ENCODE peak calls at places on chromosomes 4 and X, in six cellular contexts. U is GM12878, D is SK-N-SH, B is K562, M is HCT116, K is H1. X is an unnamed sample.

GRCh38 chrX:67612231-67612630 is 68.4 kb downstream of the AR start:
- DNase-seq in U (no peak), M (no peak), K (no peak), B (no peak), D (no peak), X (no peak)

GRCh38 chrX:49163555-49164419 is 1.2 kb downstream of the MAGIX start:
- DNase-seq in M (peak), U (peak), K (peak), D (peak), B (peak), X (peak)

GRCh38 chr4:95181446-95182306 is 367.1 kb downstream of the UNC5C start:
- DNase-seq in M (no peak), K (no peak), U (no peak), B (peak), D (peak), X (no peak)

GRCh38 chr4:6917445-6918241 is 8.0 kb downstream of the TBC1D14 start:
- DNase-seq in D (peak), M (peak), K (no peak), U (no peak), B (peak), X (peak)

GRCh38 chr4:55736605-55737183 is 82.9 kb upstream of the EXOC1L start:
- DNase-seq in U (no peak), B (peak), K (no peak), M (peak), D (peak), X (peak)

GRCh38 chr4:2363056-2363719 is 55.3 kb downstream of the ZFYVE28 start:
- DNase-seq in U (no peak), K (no peak), B (no peak), D (no peak), M (no peak), X (peak)

GRCh38 chr4:17309567-17310268 is 202.2 kb downstream of the QDPR start:
- DNase-seq in M (no peak), B (no peak), U (no peak), K (no peak), D (no peak), X (no peak)

GRCh38 chr4:174534461-174534860 is 12.2 kb upstream of the HPGD start:
- DNase-seq in K (no peak), U (no peak), B (no peak), M (no peak), D (no peak), X (no peak)

GRCh38 chr4:126137782-126138170 is 823.0 kb downstream of the FAT4 start:
- DNase-seq in B (no peak), K (no peak), U (no peak), M (no peak), D (no peak), X (no peak)

GRCh38 chrX:40581333-40581910 is 652 bp downstream of the ATP6AP2 start:
- DNase-seq in M (no peak), B (no peak), D (no peak), U (no peak), K (no peak), X (no peak)

GRCh38 chr4:20217521-20217920 is 34.2 kb upstream of the SLIT2 start:
- DNase-seq in B (no peak), U (no peak), K (no peak), M (no peak), D (no peak), X (no peak)

GRCh38 chr4:164765096-164765495 is 11.2 kb downstream of the SMIM31 start:
- DNase-seq in K (no peak), B (no peak), U (no peak), M (no peak), D (no peak), X (no peak)

GRCh38 chr4:169164669-169165415 is 105.9 kb downstream of the SH3RF1 start:
- DNase-seq in D (no peak), U (no peak), K (no peak), B (no peak), M (no peak), X (no peak)

GRCh38 chr4:122652379-122652778 is 31.5 kb upstream of the IL21 start:
- DNase-seq in M (peak), D (peak), B (peak), U (no peak), K (no peak), X (peak)

GRCh38 chr4:107863416-107863815 is 38.7 kb downstream of the SGMS2 start:
- DNase-seq in K (no peak), D (no peak), M (no peak), U (no peak), B (no peak), X (no peak)

GRCh38 chrX:72101597-72102037 is 30.1 kb downstream of the RTL5 start:
- DNase-seq in M (no peak), K (no peak), U (no peak), D (no peak), B (no peak), X (no peak)

GRCh38 chrX:15241258-15241657 is 28.6 kb downstream of the ASB9 start:
- DNase-seq in B (no peak), K (no peak), U (no peak), M (no peak), D (no peak), X (no peak)

GRCh38 chrX:76428243-76429130 is 977 bp downstream of the MAGEE1 start:
- DNase-seq in K (no peak), B (no peak), M (no peak), D (peak), U (no peak), X (no peak)

GRCh38 chrX:121389976-121390709 is 342.7 kb downstream of the GLUD2 start:
- DNase-seq in U (no peak), K (no peak), D (no peak), B (no peak), M (peak), X (no peak)

GRCh38 chr4:19684079-19684478 is 567.6 kb upstream of the SLIT2 start:
- DNase-seq in B (no peak), D (no peak), M (no peak), K (no peak), U (no peak), X (no peak)

GRCh38 chr4:62408467-62408866 is 1208.3 kb downstream of the ADGRL3 start:
- DNase-seq in U (no peak), M (no peak), D (peak), K (no peak), B (no peak), X (peak)

GRCh38 chr4:151417766-151418376 is 8.9 kb downstream of the FHIP1A start:
- DNase-seq in B (no peak), D (no peak), M (no peak), U (no peak), K (no peak), X (no peak)

GRCh38 chr4:166165829-166166420 is 292.9 kb downstream of the TLL1 start:
- DNase-seq in M (peak), K (peak), B (peak), U (peak), D (peak), X (peak)

GRCh38 chrX:55908685-55909212 is 191.2 kb downstream of the RRAGB start:
- DNase-seq in D (no peak), M (no peak), K (no peak), B (peak), U (no peak), X (peak)

GRCh38 chr4:121448231-121448630 is 67.4 kb upstream of the QRFPR start:
- DNase-seq in B (no peak), K (no peak), M (peak), D (no peak), U (no peak), X (no peak)

GRCh38 chrX:154542723-154543424 is 3.8 kb downstream of the G6PD start:
- DNase-seq in M (no peak), K (no peak), D (no peak), U (no peak), B (no peak), X (no peak)

GRCh38 chr4:135365065-135365464 is 1163.5 kb upstream of the PABPC4L start:
- DNase-seq in M (no peak), D (no peak), B (no peak), U (no peak), K (no peak), X (no peak)

GRCh38 chr4:10582059-10582686 is 102.4 kb downstream of the CLNK start:
- DNase-seq in D (peak), B (peak), M (peak), U (no peak), K (no peak), X (peak)

GRCh38 chrX:129235903-129236302 is 287.4 kb downstream of the SMARCA1 start:
- DNase-seq in B (no peak), K (no peak), U (no peak), M (no peak), D (no peak), X (no peak)

GRCh38 chrX:107541244-107541643 is 87.1 kb upstream of the PRPS1 start:
- DNase-seq in U (no peak), K (no peak), B (no peak), D (no peak), M (no peak), X (no peak)

GRCh38 chrX:106707771-106708454 is 18.6 kb upstream of the RNF128 start:
- DNase-seq in M (peak), B (no peak), U (no peak), K (no peak), D (no peak), X (no peak)

GRCh38 chrX:9467181-9467580 is 2.3 kb downstream of the TBL1X start:
- DNase-seq in B (no peak), M (no peak), U (no peak), K (no peak), D (no peak), X (no peak)

GRCh38 chr4:89000844-89001360 is 56.1 kb downstream of the FAM13A start:
- DNase-seq in B (peak), K (no peak), U (no peak), D (peak), M (no peak), X (peak)

GRCh38 chrX:135543924-135544323 is 23.5 kb downstream of the INTS6L start:
- DNase-seq in B (no peak), D (no peak), M (no peak), K (no peak), U (no peak), X (no peak)

GRCh38 chr4:120873554-120873953 is 49.0 kb downstream of the PRDM5 start:
- DNase-seq in K (no peak), D (no peak), M (no peak), U (no peak), B (no peak), X (no peak)

GRCh38 chr4:70291341-70291740 is 43.4 kb upstream of the CABS1 start:
- DNase-seq in D (no peak), B (no peak), M (no peak), U (no peak), K (no peak), X (no peak)

DNA sequence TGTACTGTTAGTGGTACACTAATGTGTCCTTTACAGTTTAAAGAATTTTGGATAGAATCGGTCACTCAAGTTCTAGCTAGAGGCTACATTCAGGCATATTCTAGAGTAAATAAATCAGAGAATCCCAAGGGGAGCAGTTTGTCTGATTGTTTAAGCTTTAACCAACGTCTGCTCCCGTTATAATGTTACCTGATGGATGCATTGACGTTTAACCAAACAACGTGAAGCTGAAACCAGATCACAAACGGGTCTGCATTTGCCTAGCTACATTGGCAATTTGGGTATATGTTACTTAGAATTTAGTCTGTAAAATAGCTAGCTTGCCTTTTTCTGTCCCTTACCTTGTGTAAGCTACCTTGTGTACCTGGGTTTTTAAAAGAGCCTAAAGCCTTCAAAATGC is 1.6 kb downstream of the PI4K2B start:
- DNase-seq in D (no peak), M (no peak), K (no peak), U (no peak), B (no peak), X (no peak)
- TF ChIP-seq JUND in D (no peak), M (no peak), K (no peak), U (no peak), B (no peak), X (no peak)

GRCh38 chr4:119025916-119026661 is 109.5 kb upstream of the MYOZ2 start:
- DNase-seq in U (no peak), K (no peak), B (no peak), D (no peak), M (peak), X (no peak)
- TF ChIP-seq JUND in U (no peak), K (no peak), B (no peak), D (no peak), M (no peak), X (no peak)

GRCh38 chr4:57633212-57633859 is 523.2 kb upstream of the IGFBP7 start:
- DNase-seq in K (no peak), U (no peak), D (no peak), M (no peak), B (no peak), X (peak)

GRCh38 chr4:57632564-57632963 is 522.4 kb upstream of the IGFBP7 start:
- DNase-seq in B (no peak), D (no peak), M (no peak), K (no peak), U (no peak), X (no peak)

GRCh38 chr4:57631147-57631546 is 521.0 kb upstream of the IGFBP7 start:
- DNase-seq in D (no peak), M (no peak), B (no peak), U (no peak), K (no peak), X (no peak)

DNA sequence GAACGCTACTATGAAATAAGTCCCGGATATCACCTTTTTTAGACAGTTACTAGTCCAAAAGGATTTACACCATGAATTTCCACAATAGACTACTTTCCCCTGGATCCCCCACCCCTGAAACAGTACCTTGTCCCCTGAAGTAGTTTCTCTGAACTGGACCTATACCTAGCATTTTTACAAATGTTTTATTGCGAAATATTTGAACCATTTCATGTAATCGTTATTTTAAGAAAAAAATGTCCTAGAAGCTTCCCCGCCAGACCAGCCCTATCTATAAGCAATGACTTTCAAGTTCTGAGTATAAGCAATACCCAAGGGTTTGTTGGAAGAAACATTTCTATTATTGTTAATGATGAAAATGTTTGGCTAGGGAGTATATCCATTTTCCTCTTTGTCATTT is 517.8 kb upstream of the IGFBP7 start:
- DNase-seq in K (no peak), D (no peak), B (no peak), U (no peak), M (no peak), X (no peak)
- TF ChIP-seq JUND in K (no peak), D (no peak), B (no peak), U (no peak), M (no peak), X (no peak)

DNA sequence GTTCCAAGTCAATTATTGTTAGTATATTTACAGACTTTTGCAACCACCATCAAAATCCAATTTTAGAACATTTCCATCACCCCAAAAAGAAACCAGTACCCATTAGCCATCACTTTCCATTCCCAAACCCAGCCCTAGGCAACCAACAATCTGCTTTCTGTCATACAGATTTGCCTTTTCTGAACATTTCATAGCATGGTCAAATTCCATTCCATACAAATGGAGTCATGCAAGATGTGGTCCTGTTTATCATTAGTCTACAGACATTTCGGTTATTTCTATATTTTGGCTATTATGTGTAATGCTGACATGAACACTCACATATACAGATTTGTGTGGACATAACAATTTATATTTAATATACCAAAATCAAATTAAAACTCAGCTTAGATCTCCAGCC is 508.7 kb downstream of the ZNF674 start:
- DNase-seq in B (no peak), K (no peak), M (no peak), D (no peak), U (no peak), X (no peak)
- TF ChIP-seq JUND in B (no peak), K (no peak), M (no peak), D (peak), U (no peak), X (no peak)

DNA sequence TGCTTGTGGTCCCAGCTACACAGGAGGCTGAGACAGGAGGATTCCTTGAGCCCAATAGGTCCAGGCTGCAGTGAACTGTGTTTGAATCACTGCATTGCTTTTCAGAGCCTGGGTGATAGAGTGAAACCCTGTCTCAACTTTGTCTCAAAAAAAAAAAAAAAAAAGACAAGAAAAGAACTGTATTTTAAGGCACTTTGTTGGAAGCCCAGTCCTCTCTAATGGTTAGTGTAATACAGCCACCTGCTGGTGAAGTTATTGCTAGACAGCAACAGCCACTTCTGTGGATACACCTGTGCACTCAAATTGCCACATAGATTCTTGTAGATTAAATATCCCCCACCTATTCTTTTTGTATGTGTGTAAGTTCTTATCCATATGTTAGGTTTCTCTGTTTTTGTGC is 10.1 kb upstream of the FGG start:
- DNase-seq in B (peak), D (peak), K (no peak), M (peak), U (no peak), X (peak)
- TF ChIP-seq JUND in B (no peak), D (no peak), K (no peak), M (no peak), U (no peak), X (no peak)

X was measured in T47D.